ENCODE peak calls at places on chromosomes 12 and 14, in seven cellular contexts. L, V, K, M, B, A and F are unnamed samples.

GRCh38 chr12:121927798-121928197 is 9.4 kb downstream of the CFAP251 start:
- DNase-seq in M (no peak), L (no peak), A (no peak), K (no peak), V (no peak), B (no peak), F (no peak)

GRCh38 chr12:89411846-89412245 is 59.5 kb upstream of the DUSP6 start:
- DNase-seq in A (no peak), L (no peak), V (no peak), K (no peak), M (no peak), B (no peak), F (no peak)

GRCh38 chr12:118841588-118841987 is 139.8 kb upstream of the SRRM4 start:
- DNase-seq in B (no peak), L (no peak), M (no peak), V (no peak), K (no peak), A (no peak), F (no peak)

GRCh38 chr12:40963761-40964160 is 224.4 kb upstream of the PDZRN4 start:
- DNase-seq in M (no peak), L (no peak), V (no peak), B (no peak), K (no peak), A (no peak), F (no peak)

GRCh38 chr14:35365130-35366047 is 39.2 kb downstream of the NFKBIA start:
- DNase-seq in L (peak; percentile 18), A (no peak), B (no peak), M (peak; percentile 98), V (peak; percentile 81), K (peak; percentile 64), F (no peak)

GRCh38 chr12:123532021-123532420 is 1.5 kb downstream of the RILPL1 start:
- DNase-seq in A (no peak), V (no peak), L (no peak), K (no peak), B (peak; percentile 9), M (peak; percentile 41), F (no peak)

GRCh38 chr12:119804011-119804641 is 73.0 kb downstream of the CIT start:
- DNase-seq in A (no peak), K (peak; percentile 11), L (peak; percentile 4), M (peak; percentile 87), V (no peak), B (no peak), F (peak; percentile 63)

GRCh38 chr12:31999692-32000091 is 40.5 kb downstream of the RESF1 start:
- DNase-seq in M (no peak), V (no peak), A (no peak), B (no peak), K (no peak), L (no peak), F (no peak)

GRCh38 chr14:32681598-32681997 is 257.1 kb upstream of the NPAS3 start:
- DNase-seq in V (no peak), A (no peak), L (no peak), M (no peak), B (no peak), K (no peak), F (no peak)

GRCh38 chr12:104250366-104251125 is 35.0 kb downstream of the TXNRD1 start:
- DNase-seq in V (no peak), K (no peak), B (no peak), A (no peak), M (no peak), L (no peak), F (no peak)

GRCh38 chr14:69612014-69612758 is 790 bp downstream of the SUSD6 start:
- DNase-seq in B (no peak), L (no peak), K (peak; percentile 13), M (peak; percentile 30), V (peak; percentile 35), A (no peak), F (no peak)

GRCh38 chr14:71371711-71372396 is 464.6 kb downstream of the PCNX1 start:
- DNase-seq in B (no peak), M (no peak), K (no peak), V (no peak), L (no peak), A (no peak), F (no peak)

GRCh38 chr12:38985961-38986360 is 80.6 kb upstream of the CPNE8 start:
- DNase-seq in V (no peak), M (no peak), A (no peak), L (no peak), B (no peak), K (no peak), F (no peak)

GRCh38 chr12:94174576-94174975 is 26.2 kb downstream of the PLXNC1 start:
- DNase-seq in M (peak; percentile 44), V (no peak), A (no peak), K (peak; percentile 27), B (no peak), L (peak; percentile 3), F (no peak)

GRCh38 chr12:10753066-10753465 is 29.9 kb upstream of the YBX3 start:
- DNase-seq in L (no peak), A (no peak), B (no peak), K (no peak), M (no peak), V (no peak), F (no peak)

GRCh38 chr14:22955702-22956575 is 951 bp downstream of the HAUS4 start:
- DNase-seq in M (no peak), V (no peak), K (no peak), A (no peak), B (no peak), L (no peak), F (peak; percentile 34)

GRCh38 chr12:53492830-53493609 is 6.2 kb downstream of the MAP3K12 start:
- DNase-seq in L (peak; percentile 63), A (no peak), B (peak; percentile 46), K (peak; percentile 91), M (peak; percentile 96), V (peak; percentile 96), F (peak; percentile 97)
- TF ChIP-seq POLR2A in L (peak; percentile 64), A (no peak), B (peak; percentile 83), K (peak; percentile 67), M (peak; percentile 16), V (peak; percentile 68), F (no peak)

GRCh38 chr12:26268841-26269553 is 73.6 kb downstream of the SSPN start:
- DNase-seq in K (no peak), V (no peak), B (no peak), L (no peak), A (no peak), M (no peak), F (no peak)

GRCh38 chr12:26266881-26267280 is 71.5 kb downstream of the SSPN start:
- DNase-seq in A (no peak), V (no peak), K (no peak), B (no peak), M (no peak), L (no peak), F (no peak)

GRCh38 chr12:26271889-26272492 is 76.6 kb downstream of the SSPN start:
- DNase-seq in V (peak; percentile 88), B (peak; percentile 69), M (peak; percentile 66), L (no peak), A (no peak), K (peak; percentile 75), F (no peak)

GRCh38 chr12:26271024-26271423 is 75.7 kb downstream of the SSPN start:
- DNase-seq in K (no peak), B (no peak), V (no peak), L (no peak), A (no peak), M (no peak), F (no peak)

DNA sequence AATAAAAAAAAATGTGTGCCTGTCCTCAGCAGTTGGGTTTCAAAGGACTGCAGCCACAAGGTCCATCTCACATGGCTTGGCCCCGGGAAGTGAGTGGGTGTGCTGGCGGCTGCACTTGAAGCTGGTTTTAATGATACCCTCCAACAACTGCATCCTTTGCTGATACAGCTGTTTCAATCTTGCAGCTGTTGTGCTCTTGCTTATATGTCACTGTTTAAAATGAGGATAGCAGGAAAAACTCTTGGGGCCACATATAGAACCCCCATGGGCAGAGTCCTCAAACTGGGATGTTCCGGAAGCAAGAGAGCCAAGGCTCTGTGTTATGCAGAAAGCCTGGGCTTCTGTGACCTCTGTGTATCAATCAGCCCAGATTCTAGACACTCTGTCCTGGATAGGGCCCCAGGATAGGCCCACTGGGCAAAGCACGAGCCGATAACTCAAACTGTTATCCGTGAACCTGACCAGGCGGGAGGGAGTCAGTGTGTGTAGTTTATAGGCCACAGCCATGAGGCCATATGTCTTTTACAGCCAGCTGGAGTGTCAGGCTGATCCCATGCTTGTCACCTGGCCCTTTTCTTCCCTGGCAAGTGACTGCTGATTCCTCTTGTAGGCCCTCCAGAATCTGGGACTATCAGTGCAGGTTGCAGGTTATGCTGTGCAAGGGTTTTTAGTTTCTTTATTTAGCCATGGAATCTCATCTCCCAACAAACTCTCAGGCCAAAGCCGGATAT is 74.3 kb downstream of the SSPN start:
- DNase-seq in L (no peak), M (no peak), B (no peak), V (no peak), K (no peak), A (no peak), F (no peak)
- H3K4me1 ChIP-seq in L (peaks cover 46% of the 10 kb centered on the region), M (peaks cover 19% of the 10 kb centered on the region), B (peaks cover 35% of the 10 kb centered on the region), V (peaks cover 12% of the 10 kb centered on the region), K (peaks cover 14% of the 10 kb centered on the region), A (peaks cover 58% of the 10 kb centered on the region), F (peaks cover 48% of the 10 kb centered on the region)

GRCh38 chr14:54383811-54384210 is 13.0 kb upstream of the CDKN3 start:
- DNase-seq in A (no peak), K (no peak), B (no peak), L (no peak), M (no peak), V (no peak), F (no peak)
- H3K27ac ChIP-seq in A (no peak overlapping the region), K (no peak overlapping the region), B (no peak overlapping the region), L (no peak overlapping the region), M (no peak overlapping the region), V (no peak overlapping the region), F (no peak overlapping the region)

GRCh38 chr12:52191841-52192791 is at the start of gene KRT80:
- DNase-seq in K (peak; percentile 73), A (no peak), M (peak; percentile 99), V (peak; percentile 88), B (no peak), L (no peak), F (peak; percentile 93)
- TF ChIP-seq POLR2A in K (no peak), A (no peak), M (no peak), V (no peak), B (no peak), L (peak; percentile 33), F (no peak)